ENCODE peak calls at places on chromosome 16, in four cellular contexts. V is iPS DF 6.9; R is NCI-H1105 treated with DMSO at 0.1 percent for 48 hours; I is activated T-helper 1 cell treated with anti-CD3 and anti-CD28 coated beads, Interleukin-12 subunit alpha, Interleukin-12 subunit beta, Interleukin-2, Interleukin-4 antibody, amounts not matched to agents 30 ng/mL and 10 ng/mL and 1 ng/mL, durations not matched to agents 14 hours and 24 hours and 36 hours. D is an unnamed sample.

GRCh38 chr16:88527186-88527936 is 42.8 kb upstream of the ZC3H18 start:
- DNase-seq in I (peak; percentile 37), V (no peak), R (no peak), D (peak; percentile 41)

GRCh38 chr16:86733526-86734254 is 155.3 kb downstream of the FOXL1 start:
- DNase-seq in I (no peak), R (no peak), V (peak; percentile 33), D (no peak)

GRCh38 chr16:31702796-31703195 is 170.8 kb upstream of the ZNF267 start:
- DNase-seq in I (no peak), R (no peak), V (no peak), D (no peak)

GRCh38 chr16:27199747-27200146 is 3.6 kb upstream of the KDM8 start:
- DNase-seq in R (no peak), V (no peak), I (peak; percentile 40), D (no peak)

GRCh38 chr16:4869147-4869790 is 22.0 kb downstream of the UBN1 start:
- DNase-seq in I (no peak), V (no peak), R (no peak), D (no peak)

GRCh38 chr16:81526935-81527334 is 82.3 kb downstream of the CMIP start:
- DNase-seq in R (peak; percentile 5), I (no peak), V (no peak), D (no peak)

GRCh38 chr16:57617604-57618111 is 10.8 kb upstream of the ADGRG1 start:
- DNase-seq in R (no peak), I (no peak), V (no peak), D (no peak)

GRCh38 chr16:929227-929669 is 41.5 kb downstream of the LMF1 start:
- DNase-seq in V (no peak), I (no peak), R (no peak), D (no peak)

GRCh38 chr16:11303405-11304138 is 22.4 kb upstream of the PRM1 start:
- DNase-seq in R (peak; percentile 85), V (no peak), I (no peak), D (no peak)

GRCh38 chr16:3717235-3718018 is at the start of gene TRAP1:
- DNase-seq in R (peak; percentile 32), V (no peak), I (peak; percentile 87), D (peak; percentile 89)

GRCh38 chr16:67530013-67530939 is 1.6 kb downstream of the RIPOR1 start:
- DNase-seq in I (no peak), R (no peak), V (no peak), D (no peak)

GRCh38 chr16:17404903-17405691 is 65.7 kb downstream of the XYLT1 start:
- DNase-seq in R (no peak), V (no peak), I (no peak), D (no peak)